ENCODE peak calls at places on chromosomes 7 and 10, in six cellular contexts. D is GM04504; C is activated T-helper 9 cell treated with anti-CD3 and anti-CD28 coated beads, Interleukin-2, amount 50 U/mL, for 16 hours; O is cardiac muscle cell; K is HCEC 1CT; R is HS-27A. E is an unnamed sample.

GRCh38 chr7:32533313-32534024 is 38.2 kb downstream of the AVL9 start:
- DNase-seq in D (no peak), C (no peak), O (no peak), K (no peak), R (no peak), E (no peak)

GRCh38 chr7:130369110-130369711 is 11.1 kb upstream of the CPA1 start:
- DNase-seq in D (no peak), C (no peak), O (peak; percentile 25), K (peak; percentile 92), R (no peak), E (peak; percentile 37)

GRCh38 chr10:8298871-8299570 is 244.5 kb downstream of the GATA3 start:
- DNase-seq in D (no peak), C (no peak), O (no peak), K (no peak), R (no peak), E (no peak)

GRCh38 chr10:5873515-5873995 is 16.1 kb downstream of the ANKRD16 start:
- DNase-seq in D (peak; percentile 55), C (peak; percentile 47), O (peak; percentile 71), K (peak; percentile 57), R (no peak), E (no peak)

GRCh38 chr10:79245539-79246208 is 101.6 kb upstream of the PPIF start:
- DNase-seq in D (no peak), C (no peak), O (no peak), K (no peak), R (no peak), E (no peak)

GRCh38 chr7:22566592-22566991 is 66.6 kb upstream of the STEAP1B start:
- DNase-seq in D (no peak), C (no peak), O (no peak), K (no peak), R (no peak), E (no peak)

GRCh38 chr10:70258216-70258615 is 25.0 kb upstream of the PPA1 start:
- DNase-seq in D (no peak), C (no peak), O (no peak), K (no peak), R (no peak), E (no peak)

GRCh38 chr7:104054362-104054761 is 64.9 kb upstream of the RELN start:
- DNase-seq in D (no peak), C (no peak), O (no peak), K (no peak), R (no peak), E (no peak)